ENCODE peak calls at places on chromosomes 12 and 14, in ten cellular contexts. C is left lung; M is activated T-cell treated with anti-CD3 and anti-CD28 coated beads, Interleukin-2, amount 50 U/mL, for 72 hours; Q is activated T-helper 17 cell treated with anti-CD3 and anti-CD28 coated beads, Interleukin-2, amount 50 U/mL, for 72 hours; E is DND-41; T is natural killer cell; I is body of pancreas; X is PC-3; Z is stimulated activated naive B cell treated with anti-CD40 and anti-IgM and Interleukin-4, amounts not matched to agents 10 μg/mL and 1 μg/mL and 100 μg/mL, for 72 hours; R is aorta. V is an unnamed sample.

GRCh38 chr14:23185046-23185445 is 1.6 kb upstream of the SLC7A8 start:
- ATAC-seq in M (no peak), X (no peak), T (no peak), Z (no peak), R (no peak), I (no peak), E (no peak), Q (no peak), C (no peak), V (no peak)

GRCh38 chr12:2783936-2784600 is 10.7 kb upstream of the FKBP4 start:
- ATAC-seq in X (peak), E (peak), M (peak), Q (peak), R (peak), T (peak), Z (peak), C (peak), I (peak), V (peak)

GRCh38 chr14:90361865-90362557 is 30.3 kb upstream of the NRDE2 start:
- ATAC-seq in E (no peak), I (no peak), C (no peak), Z (no peak), M (no peak), T (no peak), X (no peak), R (no peak), Q (no peak), V (no peak)

GRCh38 chr14:90805662-90806548 is 10.3 kb downstream of the TTC7B start:
- ATAC-seq in Q (no peak), M (no peak), C (no peak), R (no peak), E (no peak), X (no peak), Z (no peak), I (no peak), T (no peak), V (no peak)

GRCh38 chr14:91377700-91378652 is 39.6 kb downstream of the CCDC88C start:
- ATAC-seq in E (no peak), Z (peak), Q (peak), I (no peak), X (peak), C (peak), R (no peak), M (peak), T (peak), V (peak)

GRCh38 chr14:99809376-99809775 is 16.2 kb downstream of the EML1 start:
- ATAC-seq in R (peak), I (peak), X (no peak), E (no peak), Z (no peak), M (no peak), C (peak), Q (no peak), T (no peak), V (peak)

GRCh38 chr14:72800848-72801370 is 93.0 kb downstream of the DPF3 start:
- ATAC-seq in T (peak), Z (no peak), R (no peak), Q (peak), M (no peak), C (no peak), E (no peak), X (no peak), I (no peak), V (no peak)

GRCh38 chr14:104968153-104968527 is 10.0 kb downstream of the AHNAK2 start:
- ATAC-seq in C (peak), Q (no peak), X (peak), Z (peak), E (no peak), I (peak), M (no peak), R (peak), T (no peak), V (no peak)

GRCh38 chr12:68479832-68480291 is 130.8 kb upstream of the RAP1B start:
- ATAC-seq in T (no peak), M (no peak), Q (no peak), X (peak), C (no peak), Z (no peak), E (no peak), R (no peak), I (no peak), V (peak)

GRCh38 chr12:109653896-109654295 is 59.7 kb upstream of the FAM222A start:
- ATAC-seq in I (no peak), M (no peak), Z (no peak), Q (no peak), E (no peak), X (no peak), C (no peak), R (no peak), T (no peak), V (no peak)

GRCh38 chr14:71384007-71384605 is 476.8 kb downstream of the PCNX1 start:
- ATAC-seq in Q (no peak), X (no peak), I (peak), E (no peak), M (no peak), Z (no peak), C (peak), T (no peak), R (no peak), V (no peak)

GRCh38 chr14:95467232-95467631 is 49.2 kb downstream of the SYNE3 start:
- ATAC-seq in M (no peak), C (peak), E (no peak), X (no peak), R (no peak), I (no peak), Z (no peak), Q (no peak), T (no peak), V (no peak)

V was measured in SK-N-SH treated with all-trans-retinoic acid at 6 μM for 48 hours.